ENCODE peak calls at places on chromosomes 12 and 14, in seven cellular contexts. B is activated naive CD8-positive, alpha-beta T cell treated with anti-CD3 and anti-CD28 coated beads, Interleukin-2, amount 50 U/mL, for 24 hours; J is natural killer cell; F is WTC11; I is AG08395; A is fibroblast of the aortic adventitia; D is ureter. E is an unnamed sample.

GRCh38 chr12:3632256-3633240 is 120.4 kb downstream of the CRACR2A start:
- DNase-seq in F (no peak), D (no peak), A (peak; percentile 20), I (no peak), B (no peak), J (no peak), E (no peak)

GRCh38 chr14:23061995-23062394 is 4.7 kb upstream of the CDH24 start:
- DNase-seq in I (peak; percentile 93), J (no peak), D (peak; percentile 79), F (no peak), B (no peak), A (peak; percentile 94), E (peak; percentile 96)

GRCh38 chr12:5806376-5807089 is 138.5 kb downstream of the ANO2 start:
- DNase-seq in J (no peak), D (no peak), F (no peak), I (no peak), A (no peak), B (no peak), E (peak; percentile 71)

GRCh38 chr14:81401420-81402122 is 1.4 kb upstream of the STON2 start:
- DNase-seq in A (peak; percentile 94), F (no peak), I (peak; percentile 90), B (no peak), D (no peak), J (no peak), E (peak; percentile 94)

GRCh38 chr14:53399057-53399456 is 245.9 kb upstream of the DDHD1 start:
- DNase-seq in A (peak; percentile 34), D (no peak), I (peak; percentile 61), J (no peak), B (no peak), F (peak; percentile 58), E (peak; percentile 78)

GRCh38 chr14:24162083-24162482 is 1.0 kb downstream of the IRF9 start:
- DNase-seq in A (peak; percentile 44), I (peak; percentile 40), F (no peak), J (no peak), D (no peak), B (peak; percentile 36), E (no peak)

GRCh38 chr12:47995976-47996375 is 8.3 kb downstream of the COL2A1 start:
- DNase-seq in D (no peak), A (peak; percentile 63), J (no peak), I (peak; percentile 58), B (no peak), F (no peak), E (no peak)

GRCh38 chr12:111386891-111387290 is 18.0 kb upstream of the PHETA1 start:
- DNase-seq in F (no peak), J (no peak), A (no peak), D (no peak), I (no peak), B (no peak), E (no peak)